ENCODE peak calls at places on chromosomes 3 and 15, in ten cellular contexts. Z is lower leg skin, P is AG04449, M is keratinocyte, U is SK-N-SH, X is PC-3, A is kidney, Y is cardiac muscle cell, I is MCF 10A, R is choroid plexus epithelial cell. L is an unnamed sample.

GRCh38 chr3:117398166-117398954 is 688.8 kb downstream of the TUSC7 start:
- DNase-seq in Z (no peak), P (no peak), M (no peak), U (no peak), X (no peak), A (no peak), Y (no peak), I (no peak), R (no peak), L (no peak)

GRCh38 chr3:141368062-141368924 is at the start of gene ZBTB38:
- DNase-seq in Z (peak), P (no peak), M (peak), U (peak), X (peak), A (peak), Y (peak), I (peak), R (peak), L (no peak)

GRCh38 chr3:74302959-74303358 is 311.5 kb downstream of the CNTN3 start:
- DNase-seq in Z (no peak), P (no peak), M (no peak), U (no peak), X (no peak), A (no peak), Y (no peak), I (no peak), R (no peak), L (no peak)

GRCh38 chr15:88719654-88720053 is 80.8 kb downstream of the ISG20 start:
- DNase-seq in Z (peak), P (no peak), M (no peak), U (no peak), X (no peak), A (no peak), Y (no peak), I (no peak), R (no peak), L (no peak)

GRCh38 chr15:81851307-81851706 is 194.5 kb downstream of the MEX3B start:
- DNase-seq in Z (no peak), P (no peak), M (no peak), U (no peak), X (no peak), A (no peak), Y (no peak), I (no peak), R (no peak), L (no peak)

GRCh38 chr3:133563186-133563591 is 10.3 kb upstream of the CDV3 start:
- DNase-seq in Z (no peak), P (no peak), M (no peak), U (no peak), X (no peak), A (no peak), Y (no peak), I (no peak), R (peak), L (no peak)

GRCh38 chr3:25403890-25404460 is 24.1 kb upstream of the RARB start:
- DNase-seq in Z (no peak), P (no peak), M (no peak), U (no peak), X (no peak), A (no peak), Y (no peak), I (no peak), R (no peak), L (no peak)

GRCh38 chr3:101725890-101726275 is 1.5 kb downstream of the CEP97 start:
- DNase-seq in Z (no peak), P (no peak), M (no peak), U (no peak), X (no peak), A (no peak), Y (no peak), I (no peak), R (no peak), L (no peak)

GRCh38 chr15:88075102-88075501 is 181.4 kb downstream of the NTRK3 start:
- DNase-seq in Z (peak), P (no peak), M (no peak), U (no peak), X (no peak), A (no peak), Y (no peak), I (no peak), R (no peak), L (no peak)

GRCh38 chr3:128969993-128970740 is 23.7 kb downstream of the CFAP92 start:
- DNase-seq in Z (no peak), P (no peak), M (no peak), U (peak), X (peak), A (no peak), Y (peak), I (peak), R (peak), L (no peak)

GRCh38 chr15:89179966-89180875 is 41.2 kb downstream of the RLBP1 start:
- DNase-seq in Z (no peak), P (no peak), M (no peak), U (no peak), X (no peak), A (no peak), Y (no peak), I (no peak), R (peak), L (no peak)

GRCh38 chr3:186965141-186965879 is 35.0 kb downstream of the ST6GAL1 start:
- DNase-seq in Z (no peak), P (no peak), M (no peak), U (no peak), X (no peak), A (no peak), Y (no peak), I (no peak), R (no peak), L (no peak)

GRCh38 chr3:52228266-52228665 is 2.8 kb upstream of the TLR9 start:
- DNase-seq in Z (no peak), P (no peak), M (no peak), U (no peak), X (no peak), A (no peak), Y (no peak), I (no peak), R (no peak), L (no peak)

GRCh38 chr15:42059661-42060476 is 34.5 kb downstream of the PLA2G4D start:
- DNase-seq in Z (peak), P (no peak), M (no peak), U (peak), X (peak), A (peak), Y (peak), I (peak), R (peak), L (peak)

GRCh38 chr3:119342176-119342575 is 48.0 kb downstream of the ARHGAP31 start:
- DNase-seq in Z (no peak), P (no peak), M (no peak), U (no peak), X (no peak), A (no peak), Y (no peak), I (no peak), R (no peak), L (no peak)

GRCh38 chr3:160545481-160545880 is 19.9 kb downstream of the KPNA4 start:
- DNase-seq in Z (no peak), P (no peak), M (no peak), U (no peak), X (no peak), A (no peak), Y (no peak), I (no peak), R (no peak), L (no peak)

GRCh38 chr3:112646623-112647022 is 5.7 kb upstream of the CCDC80 start:
- DNase-seq in Z (no peak), P (no peak), M (no peak), U (no peak), X (peak), A (no peak), Y (no peak), I (no peak), R (no peak), L (no peak)

DNA sequence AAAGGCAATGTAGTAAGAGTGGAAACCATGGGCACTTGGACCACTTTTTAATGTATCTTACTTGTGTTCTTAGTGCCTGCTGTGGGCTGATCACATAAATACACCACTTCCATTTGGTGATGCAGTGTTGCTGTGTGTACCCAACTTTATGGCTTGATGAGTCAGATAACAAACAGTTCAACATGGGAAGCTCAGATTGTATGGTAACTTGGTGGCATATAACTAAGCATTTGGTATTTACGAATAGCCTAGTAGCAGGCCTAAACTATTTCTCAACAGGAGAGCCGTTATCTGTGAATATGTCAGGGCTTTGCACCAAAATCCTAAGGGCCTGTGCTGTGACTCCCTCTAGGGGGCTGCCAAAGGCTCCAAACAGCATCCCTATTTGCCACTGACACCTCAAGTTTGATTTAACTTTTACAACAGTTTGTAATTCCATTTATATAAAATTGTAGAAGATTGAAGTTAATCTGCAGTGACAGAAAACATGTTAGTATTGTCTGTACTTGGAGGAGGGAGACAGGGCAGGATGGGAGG is 640.4 kb upstream of the CADM2 start:
- DNase-seq in Z (no peak), P (no peak), M (no peak), U (no peak), X (peak), A (no peak), Y (no peak), I (no peak), R (no peak), L (no peak)
- TF ChIP-seq CTCF in Z (no peak), P (no peak), M (no peak), U (no peak), X (peak), A (no peak), Y (no peak), I (no peak), R (no peak), L (no peak)

DNA sequence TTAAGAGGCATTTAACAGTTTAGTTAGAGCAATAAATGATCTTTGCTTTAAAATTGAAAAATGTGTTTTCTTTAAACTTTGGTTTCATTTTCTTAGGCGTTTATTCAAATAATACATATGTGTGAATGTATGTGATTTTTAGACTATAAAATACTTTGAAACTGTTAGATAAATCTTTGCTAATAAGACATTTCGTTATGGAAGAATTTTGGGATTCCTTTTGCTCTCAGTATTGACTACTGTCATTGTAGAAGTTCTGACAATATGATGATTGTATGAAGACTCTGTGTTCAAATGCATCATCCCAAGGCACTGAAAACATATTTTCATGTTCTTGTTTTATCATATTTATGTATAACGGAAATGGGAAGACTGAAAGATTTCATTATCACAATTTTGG is 43.8 kb upstream of the GOLGA8A start:
- DNase-seq in Z (no peak), P (no peak), M (no peak), U (no peak), X (no peak), A (no peak), Y (no peak), I (peak), R (no peak), L (no peak)
- TF ChIP-seq CTCF in Z (no peak), P (no peak), M (no peak), U (no peak), X (no peak), A (no peak), Y (no peak), I (no peak), R (no peak), L (no peak)

GRCh38 chr3:146148468-146148931 is 12.5 kb downstream of the PLOD2 start:
- DNase-seq in Z (no peak), P (no peak), M (no peak), U (no peak), X (peak), A (no peak), Y (no peak), I (peak), R (peak), L (no peak)
- TF ChIP-seq CTCF in Z (no peak), P (no peak), M (no peak), U (no peak), X (peak), A (no peak), Y (peak), I (no peak), R (peak), L (peak)

GRCh38 chr15:34359416-34359815 is 7.6 kb downstream of the LPCAT4 start:
- DNase-seq in Z (no peak), P (no peak), M (no peak), U (no peak), X (peak), A (no peak), Y (no peak), I (no peak), R (no peak), L (no peak)

GRCh38 chr15:34358948-34359347 is 8.0 kb downstream of the LPCAT4 start:
- DNase-seq in Z (no peak), P (no peak), M (no peak), U (no peak), X (no peak), A (no peak), Y (no peak), I (no peak), R (no peak), L (no peak)

GRCh38 chr15:34360298-34360697 is 6.7 kb downstream of the LPCAT4 start:
- DNase-seq in Z (no peak), P (no peak), M (no peak), U (no peak), X (peak), A (no peak), Y (no peak), I (no peak), R (no peak), L (no peak)

GRCh38 chr15:34357653-34358052 is 9.3 kb downstream of the LPCAT4 start:
- DNase-seq in Z (no peak), P (no peak), M (no peak), U (no peak), X (no peak), A (no peak), Y (no peak), I (no peak), R (no peak), L (no peak)

GRCh38 chr15:34358367-34358766 is 8.6 kb downstream of the LPCAT4 start:
- DNase-seq in Z (no peak), P (no peak), M (no peak), U (peak), X (peak), A (no peak), Y (no peak), I (no peak), R (peak), L (no peak)
- TF ChIP-seq CTCF in Z (no peak), P (no peak), M (peak), U (peak), X (peak), A (no peak), Y (peak), I (peak), R (peak), L (no peak)

GRCh38 chr3:182908471-182908870 is 71.9 kb downstream of the DCUN1D1 start:
- DNase-seq in Z (no peak), P (no peak), M (no peak), U (no peak), X (no peak), A (no peak), Y (no peak), I (no peak), R (peak), L (no peak)

GRCh38 chr3:182906036-182906435 is 74.3 kb downstream of the DCUN1D1 start:
- DNase-seq in Z (no peak), P (no peak), M (no peak), U (no peak), X (no peak), A (no peak), Y (no peak), I (no peak), R (no peak), L (no peak)

GRCh38 chr3:182902236-182902635 is 78.1 kb downstream of the DCUN1D1 start:
- DNase-seq in Z (no peak), P (no peak), M (no peak), U (no peak), X (no peak), A (no peak), Y (no peak), I (no peak), R (no peak), L (no peak)

GRCh38 chr3:182905623-182906022 is 74.7 kb downstream of the DCUN1D1 start:
- DNase-seq in Z (no peak), P (no peak), M (no peak), U (no peak), X (no peak), A (no peak), Y (no peak), I (no peak), R (no peak), L (no peak)

GRCh38 chr3:182904164-182904563 is 76.2 kb downstream of the DCUN1D1 start:
- DNase-seq in Z (no peak), P (no peak), M (no peak), U (no peak), X (no peak), A (no peak), Y (no peak), I (no peak), R (no peak), L (no peak)
- TF ChIP-seq CTCF in Z (no peak), P (no peak), M (no peak), U (peak), X (peak), A (no peak), Y (no peak), I (no peak), R (peak), L (no peak)

GRCh38 chr15:73946046-73946678 is 19.9 kb downstream of the LOXL1 start:
- DNase-seq in Z (no peak), P (no peak), M (no peak), U (no peak), X (no peak), A (peak), Y (no peak), I (no peak), R (no peak), L (no peak)

GRCh38 chr15:73941871-73942635 is 15.8 kb downstream of the LOXL1 start:
- DNase-seq in Z (no peak), P (no peak), M (no peak), U (no peak), X (peak), A (peak), Y (no peak), I (no peak), R (peak), L (no peak)

GRCh38 chr15:73942751-73943270 is 16.5 kb downstream of the LOXL1 start:
- DNase-seq in Z (no peak), P (no peak), M (no peak), U (no peak), X (no peak), A (peak), Y (no peak), I (no peak), R (no peak), L (no peak)

GRCh38 chr15:73945109-73945508 is 18.8 kb downstream of the LOXL1 start:
- DNase-seq in Z (no peak), P (no peak), M (no peak), U (peak), X (no peak), A (peak), Y (no peak), I (no peak), R (no peak), L (no peak)

GRCh38 chr15:73944161-73945099 is 18.2 kb downstream of the LOXL1 start:
- DNase-seq in Z (no peak), P (no peak), M (no peak), U (peak), X (no peak), A (peak), Y (peak), I (no peak), R (no peak), L (no peak)
- TF ChIP-seq CTCF in Z (no peak), P (no peak), M (no peak), U (no peak), X (no peak), A (no peak), Y (no peak), I (no peak), R (no peak), L (no peak)